ENCODE peak calls at places on chromosomes 12 and 14, in five cellular contexts. F is H1, Z is mesenchymal stem cell, J is H9, Q is trophoblast cell. I is an unnamed sample.

GRCh38 chr12:48285751-48286650 is 64.7 kb downstream of the ZNF641 start:
- DNase-seq in F (no peak), Z (no peak), J (no peak), Q (peak; percentile 22), I (no peak)

GRCh38 chr12:123096159-123096558 is 54.7 kb downstream of the PITPNM2 start:
- DNase-seq in F (no peak), Z (no peak), J (no peak), Q (no peak), I (no peak)

GRCh38 chr12:10612954-10613333 is 465 bp downstream of the MAGOHB start:
- DNase-seq in F (no peak), Z (no peak), J (no peak), Q (no peak), I (peak; percentile 4)

GRCh38 chr14:97710726-97711125 is 913.5 kb downstream of the VRK1 start:
- DNase-seq in F (no peak), Z (no peak), J (no peak), Q (no peak), I (no peak)

GRCh38 chr12:100953217-100953616 is 158.6 kb downstream of the ANO4 start:
- DNase-seq in F (no peak), Z (peak; percentile 16), J (no peak), Q (no peak), I (no peak)

GRCh38 chr14:101055776-101056374 is 152.4 kb upstream of the RTL1 start:
- DNase-seq in F (no peak), Z (no peak), J (no peak), Q (no peak), I (no peak)

GRCh38 chr12:116360579-116361403 is 83.3 kb upstream of the MED13L start:
- DNase-seq in F (no peak), Z (no peak), J (no peak), Q (no peak), I (no peak)

GRCh38 chr14:49187799-49188198 is 398.4 kb downstream of the RPS29 start:
- DNase-seq in F (no peak), Z (no peak), J (no peak), Q (no peak), I (no peak)

DNA sequence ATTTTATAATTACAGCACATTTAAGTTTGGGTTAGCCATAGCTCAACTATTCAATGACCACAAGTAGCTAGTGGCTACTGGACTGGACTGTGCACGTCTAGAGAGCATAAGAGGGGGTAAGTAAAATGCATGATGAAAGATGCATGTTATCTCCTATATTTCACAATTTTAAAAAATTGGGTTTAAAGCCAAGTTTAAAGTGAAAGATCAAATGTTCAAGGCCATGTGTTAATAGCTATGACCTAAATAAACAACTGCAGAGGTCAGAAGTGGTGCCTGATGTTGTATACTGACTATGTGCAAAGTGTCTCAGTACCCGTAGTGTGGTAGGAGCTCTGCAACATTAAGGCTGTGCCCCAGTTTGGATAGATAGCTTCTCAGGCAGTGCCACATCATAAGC is 48.2 kb downstream of the BMP4 start:
- DNase-seq in F (no peak), Z (no peak), J (no peak), Q (no peak), I (no peak)
- H2BK12ac ChIP-seq in F (no peak overlapping the region), Z (no peak overlapping the region), J (no peak overlapping the region), Q (no peak overlapping the region), I (no peak overlapping the region)

GRCh38 chr12:130970908-130971233 is 17.2 kb downstream of the ADGRD1 start:
- DNase-seq in F (no peak), Z (no peak), J (no peak), Q (no peak), I (no peak)
- H2BK12ac ChIP-seq in F (no peak overlapping the region), Z (no peak overlapping the region), J (no peak overlapping the region), Q (no peak overlapping the region), I (no peak overlapping the region)

GRCh38 chr12:125096894-125097293 is 31.7 kb downstream of the AACS start:
- DNase-seq in F (no peak), Z (no peak), J (no peak), Q (no peak), I (no peak)

GRCh38 chr12:125099407-125099779 is 34.2 kb downstream of the AACS start:
- DNase-seq in F (no peak), Z (no peak), J (no peak), Q (no peak), I (no peak)

GRCh38 chr12:125100551-125101434 is 35.6 kb downstream of the AACS start:
- DNase-seq in F (no peak), Z (no peak), J (no peak), Q (no peak), I (no peak)

GRCh38 chr12:125097427-125097826 is 32.2 kb downstream of the AACS start:
- DNase-seq in F (no peak), Z (no peak), J (no peak), Q (no peak), I (no peak)

GRCh38 chr12:125098676-125099406 is 33.6 kb downstream of the AACS start:
- DNase-seq in F (no peak), Z (no peak), J (no peak), Q (no peak), I (no peak)
- H2BK12ac ChIP-seq in F (no peak overlapping the region), Z (no peak overlapping the region), J (no peak overlapping the region), Q (no peak overlapping the region), I (no peak overlapping the region)

GRCh38 chr12:92002195-92002649 is 143.4 kb downstream of the BTG1 start:
- DNase-seq in F (no peak), Z (no peak), J (no peak), Q (peak; percentile 83), I (no peak)

GRCh38 chr12:91999823-92000222 is 145.8 kb downstream of the BTG1 start:
- DNase-seq in F (no peak), Z (no peak), J (no peak), Q (no peak), I (no peak)

GRCh38 chr12:92000587-92000986 is 145.1 kb downstream of the BTG1 start:
- DNase-seq in F (no peak), Z (no peak), J (no peak), Q (no peak), I (no peak)

GRCh38 chr12:92002673-92003382 is 142.8 kb downstream of the BTG1 start:
- DNase-seq in F (no peak), Z (peak; percentile 30), J (no peak), Q (no peak), I (no peak)

DNA sequence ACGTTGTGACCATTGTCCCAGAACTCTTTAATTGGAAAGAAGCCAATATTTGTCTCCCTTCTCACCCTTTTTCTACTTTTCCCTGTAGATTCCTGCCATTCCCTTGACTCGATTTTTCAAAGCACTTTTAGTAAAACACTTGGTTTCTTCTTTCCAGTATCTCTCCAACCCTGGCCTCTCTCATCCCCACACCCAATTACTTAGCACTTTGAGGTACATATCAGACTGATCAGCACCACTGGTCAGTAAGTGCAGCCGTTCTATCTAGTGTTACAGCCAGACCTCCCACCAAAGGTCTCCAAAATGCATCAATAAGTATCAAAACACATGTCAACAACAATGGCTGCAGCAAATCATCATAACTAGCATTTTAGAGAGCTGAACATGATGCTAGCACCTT is 141.9 kb downstream of the BTG1 start:
- DNase-seq in F (no peak), Z (no peak), J (no peak), Q (no peak), I (no peak)
- H2BK12ac ChIP-seq in F (no peak overlapping the region), Z (no peak overlapping the region), J (no peak overlapping the region), Q (no peak overlapping the region), I (no peak overlapping the region)

DNA sequence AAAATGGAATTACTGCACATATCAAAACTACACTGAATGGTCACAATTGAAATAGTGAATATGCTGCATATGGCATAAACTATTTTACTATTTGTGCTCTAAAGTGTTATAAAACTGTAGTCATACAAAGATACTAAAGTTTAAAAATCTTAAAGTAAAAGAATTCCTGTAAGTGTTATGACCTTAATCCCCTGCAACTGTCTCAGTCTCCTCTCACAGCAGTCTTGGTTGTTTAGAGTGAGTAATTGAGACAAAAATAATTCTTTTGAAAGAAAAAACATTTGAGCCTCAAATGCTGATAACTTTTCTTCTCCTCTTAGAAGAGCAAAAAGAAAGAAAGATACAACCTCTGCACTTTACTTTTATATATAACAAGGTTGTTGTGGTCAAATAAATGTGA is 99.9 kb downstream of the SYT1 start:
- DNase-seq in F (no peak), Z (peak; percentile 3), J (no peak), Q (no peak), I (no peak)
- H2BK12ac ChIP-seq in F (no peak overlapping the region), Z (no peak overlapping the region), J (no peak overlapping the region), Q (no peak overlapping the region), I (no peak overlapping the region)

I was measured in neuronal stem cell.